ENCODE peak calls at places on chromosome 16, in four cellular contexts. K is mesendoderm, E is IMR-90, C is H1. U is an unnamed sample.

GRCh38 chr16:73232555-73233422 is 184.9 kb upstream of the ZFHX3 start:
- DNase-seq in K (peak), E (peak), C (peak), U (peak)

GRCh38 chr16:63530208-63530607 is 1494.0 kb upstream of the CDH8 start:
- DNase-seq in K (peak), E (no peak), C (no peak), U (no peak)

GRCh38 chr16:75294773-75295172 is 43.3 kb upstream of the BCAR1 start:
- DNase-seq in K (no peak), E (no peak), C (no peak), U (no peak)

GRCh38 chr16:3668626-3669025 is 14.1 kb downstream of the DNASE1 start:
- DNase-seq in K (no peak), E (no peak), C (no peak), U (no peak)

GRCh38 chr16:87896924-87897562 is 27.7 kb upstream of the SLC7A5 start:
- DNase-seq in K (no peak), E (no peak), C (no peak), U (no peak)

GRCh38 chr16:67649494-67649931 is 4.6 kb downstream of the CARMIL2 start:
- DNase-seq in K (peak), E (no peak), C (no peak), U (peak)

GRCh38 chr16:57889960-57890751 is 80.8 kb downstream of the CNGB1 start:
- DNase-seq in K (no peak), E (peak), C (no peak), U (no peak)

GRCh38 chr16:29849505-29849904 is 13.5 kb downstream of the CDIPT start:
- DNase-seq in K (peak), E (no peak), C (no peak), U (no peak)

GRCh38 chr16:11250091-11250785 is 5.8 kb downstream of the SOCS1 start:
- DNase-seq in K (peak), E (peak), C (no peak), U (peak)

GRCh38 chr16:74770826-74771526 is 3.6 kb downstream of the FA2H start:
- DNase-seq in K (no peak), E (no peak), C (no peak), U (no peak)

GRCh38 chr16:57019746-57020145 is 30.4 kb downstream of the NLRC5 start:
- DNase-seq in K (no peak), E (no peak), C (no peak), U (no peak)

GRCh38 chr16:2817496-2818277 is 650 bp downstream of the PRSS21 start:
- DNase-seq in K (no peak), E (no peak), C (no peak), U (no peak)

GRCh38 chr16:12459993-12460392 is 343.7 kb downstream of the CPPED1 start:
- DNase-seq in K (no peak), E (no peak), C (no peak), U (no peak)

GRCh38 chr16:11391576-11391975 is 46.3 kb downstream of the RMI2 start:
- DNase-seq in K (no peak), E (no peak), C (no peak), U (peak)

GRCh38 chr16:57392694-57393093 is 11.9 kb upstream of the CCL17 start:
- DNase-seq in K (no peak), E (no peak), C (no peak), U (no peak)

GRCh38 chr16:10562361-10562899 is 18.0 kb downstream of the EMP2 start:
- DNase-seq in K (no peak), E (no peak), C (no peak), U (no peak)

GRCh38 chr16:56918467-56919012 is 13.4 kb upstream of the HERPUD1 start:
- DNase-seq in K (no peak), E (no peak), C (no peak), U (no peak)

GRCh38 chr16:88856828-88857727 is at the start of the genes GALNS and TRAPPC2L:
- DNase-seq in K (peak), E (peak), C (peak), U (peak)

GRCh38 chr16:29922986-29923501 is 3.0 kb downstream of the KCTD13 start:
- DNase-seq in K (no peak), E (no peak), C (no peak), U (no peak)

GRCh38 chr16:47018223-47018891 is 44.9 kb upstream of the DNAJA2 start:
- DNase-seq in K (peak), E (peak), C (no peak), U (peak)

GRCh38 chr16:12010388-12011251 is 34.1 kb downstream of the SNX29 start:
- DNase-seq in K (no peak), E (no peak), C (no peak), U (no peak)

GRCh38 chr16:90019543-90020259 is 445 bp upstream of the DBNDD1 start:
- DNase-seq in K (peak), E (peak), C (no peak), U (peak)

GRCh38 chr16:11957591-11958395 is 7.2 kb upstream of the TNFRSF17 start:
- DNase-seq in K (no peak), E (peak), C (no peak), U (no peak)

GRCh38 chr16:67421030-67421429 is 4.8 kb upstream of the ZDHHC1 start:
- DNase-seq in K (peak), E (no peak), C (no peak), U (peak)

GRCh38 chr16:20740007-20740883 is 1.4 kb downstream of the THUMPD1 start:
- DNase-seq in K (peak), E (no peak), C (no peak), U (no peak)

GRCh38 chr16:62478903-62479458 is 442.7 kb upstream of the CDH8 start:
- DNase-seq in K (no peak), E (no peak), C (no peak), U (no peak)

GRCh38 chr16:11109551-11109950 is 146.5 kb downstream of the SOCS1 start:
- DNase-seq in K (no peak), E (peak), C (no peak), U (no peak)

GRCh38 chr16:88009566-88010342 is 58.5 kb downstream of the BANP start:
- DNase-seq in K (no peak), E (peak), C (no peak), U (no peak)

GRCh38 chr16:57146735-57147134 is 39.1 kb downstream of the PSME3IP1 start:
- DNase-seq in K (peak), E (no peak), C (no peak), U (peak)

GRCh38 chr16:72202014-72202413 is 30.1 kb upstream of the PMFBP1 start:
- DNase-seq in K (no peak), E (no peak), C (no peak), U (no peak)

GRCh38 chr16:83453977-83454376 is 353.8 kb upstream of the HSBP1 start:
- DNase-seq in K (no peak), E (peak), C (no peak), U (no peak)

GRCh38 chr16:20906225-20906870 is 5.8 kb downstream of the LYRM1 start:
- DNase-seq in K (no peak), E (peak), C (no peak), U (no peak)

GRCh38 chr16:66662445-66663194 is 33.9 kb downstream of the CMTM4 start:
- DNase-seq in K (peak), E (peak), C (no peak), U (no peak)

DNA sequence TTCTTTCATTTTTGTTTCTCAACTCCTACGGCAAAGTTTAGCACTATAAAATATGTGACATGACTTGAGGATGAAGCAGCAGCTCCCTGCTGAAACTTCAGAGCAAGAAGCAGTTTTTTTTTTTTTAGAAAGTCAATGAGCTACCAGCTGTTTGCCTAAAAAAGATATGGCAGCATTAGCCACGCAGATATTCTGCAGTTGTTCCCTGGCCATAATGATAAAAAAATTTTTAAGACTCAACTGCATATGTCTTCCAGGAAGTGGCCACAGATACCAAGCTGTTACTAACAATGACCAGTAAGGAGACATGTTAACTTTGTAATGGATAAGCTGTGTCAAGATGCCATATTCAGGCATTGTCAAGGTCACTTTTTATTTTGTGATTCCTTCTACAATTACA is 319.6 kb upstream of the CDH11 start:
- DNase-seq in K (no peak), E (no peak), C (no peak), U (no peak)
- H4K5ac ChIP-seq in K (no peak), E (no peak), C (no peak), U (no peak)

DNA sequence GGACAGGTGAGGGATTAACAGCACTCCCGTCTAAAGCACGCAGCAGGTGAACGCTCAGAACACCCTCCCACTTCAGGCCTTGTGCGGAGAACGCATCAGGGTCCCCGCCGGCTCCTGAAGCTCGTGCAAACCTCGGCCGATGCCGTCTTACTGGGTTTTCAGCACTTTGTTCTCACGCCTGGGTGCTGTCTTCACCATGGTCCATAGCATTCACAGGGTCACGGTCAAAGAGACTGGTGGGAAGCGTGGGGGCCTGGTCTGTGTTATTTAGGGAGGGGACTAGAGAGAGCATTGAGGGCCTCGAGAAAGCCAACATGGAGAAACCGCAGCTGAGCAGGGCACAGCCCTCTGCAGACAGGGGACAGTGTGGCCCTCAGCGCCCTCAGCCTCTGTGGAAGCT is 26.6 kb downstream of the CIBAR2 start:
- DNase-seq in K (no peak), E (no peak), C (no peak), U (no peak)
- H3K4ac ChIP-seq in K (no peak), E (no peak), C (peak), U (no peak)

GRCh38 chr16:85148959-85149358 is 36.7 kb upstream of the CIBAR2 start:
- DNase-seq in K (no peak), E (no peak), C (no peak), U (no peak)
- H4K5ac ChIP-seq in K (no peak), E (no peak), C (no peak), U (no peak)

DNA sequence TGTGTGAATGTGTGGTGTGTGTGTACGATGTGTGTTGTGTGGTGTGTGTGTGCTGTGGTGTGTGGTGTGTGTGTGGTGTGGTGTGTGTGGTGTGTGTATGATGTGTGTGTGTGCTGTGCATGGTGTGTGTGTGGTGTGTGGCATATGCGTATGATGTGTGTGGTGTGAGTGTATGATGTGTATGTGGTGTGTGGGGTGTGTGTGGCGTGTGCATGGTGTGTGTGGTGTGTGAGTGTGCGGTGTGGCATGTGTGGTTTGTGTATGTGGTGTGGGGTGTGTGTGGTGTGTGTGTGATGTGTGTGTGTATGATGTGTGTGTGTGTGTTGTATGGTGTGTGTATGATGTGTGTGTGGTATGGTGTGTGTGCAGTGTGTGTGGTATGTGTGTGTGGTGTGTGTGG is 50.5 kb upstream of the MPHOSPH6 start:
- DNase-seq in K (no peak), E (no peak), C (no peak), U (no peak)
- H3K4ac ChIP-seq in K (no peak), E (no peak), C (peak), U (no peak)

DNA sequence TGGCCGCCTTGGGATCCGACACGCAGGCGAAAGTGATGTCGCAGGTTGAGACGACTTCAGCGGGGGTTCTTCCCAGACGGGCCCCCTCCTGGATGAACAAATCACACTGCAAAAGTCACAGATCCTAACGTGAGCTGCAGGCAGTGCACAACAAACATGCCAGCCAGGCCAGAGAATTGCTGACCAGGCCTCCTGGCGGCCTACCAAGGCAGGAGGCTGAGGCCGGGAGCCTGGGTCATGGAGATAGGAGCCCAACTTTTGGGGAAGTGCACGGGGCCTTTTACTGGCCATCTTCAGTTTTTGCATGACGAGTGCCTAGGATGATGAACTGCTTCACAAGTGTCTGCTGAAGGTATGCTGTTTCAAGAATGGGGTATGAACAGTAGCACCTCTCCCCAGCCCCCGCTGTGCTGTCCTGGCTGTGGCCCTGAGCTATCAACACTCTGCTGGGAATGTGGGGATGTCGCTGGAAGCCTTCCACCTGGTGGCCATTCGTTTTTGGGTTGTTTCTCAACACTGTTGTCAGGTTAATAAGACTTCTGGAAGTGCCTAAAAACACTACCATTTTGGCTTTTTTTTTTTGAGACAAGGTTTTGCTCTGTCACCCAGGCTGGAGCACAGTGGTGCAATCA is 12.2 kb upstream of the ROGDI start:
- DNase-seq in K (peak), E (no peak), C (no peak), U (no peak)
- H4K5ac ChIP-seq in K (no peak), E (no peak), C (no peak), U (no peak)

DNA sequence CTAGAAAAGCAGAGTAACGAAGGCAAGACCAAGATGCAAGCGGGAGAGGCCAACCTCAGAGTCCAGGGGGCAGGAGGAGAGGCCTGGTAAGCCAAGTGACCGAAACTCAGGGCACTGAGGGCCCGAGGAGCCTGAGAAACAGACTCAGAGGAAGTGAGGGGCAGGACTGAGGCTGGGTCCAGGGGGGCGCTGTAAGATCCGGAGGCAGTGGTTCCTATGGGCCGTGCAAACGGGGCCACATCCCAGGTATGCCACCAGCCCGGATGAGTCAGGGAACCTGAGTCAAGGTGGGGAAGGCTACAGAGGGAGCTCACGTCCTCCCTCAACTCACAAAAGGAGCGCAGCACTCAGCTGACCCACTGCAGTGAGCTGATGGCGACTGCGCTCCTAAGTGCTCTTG is 8.3 kb downstream of the ZDHHC7 start:
- DNase-seq in K (peak), E (no peak), C (no peak), U (peak)
- H3K4ac ChIP-seq in K (no peak), E (peak), C (no peak), U (no peak)

DNA sequence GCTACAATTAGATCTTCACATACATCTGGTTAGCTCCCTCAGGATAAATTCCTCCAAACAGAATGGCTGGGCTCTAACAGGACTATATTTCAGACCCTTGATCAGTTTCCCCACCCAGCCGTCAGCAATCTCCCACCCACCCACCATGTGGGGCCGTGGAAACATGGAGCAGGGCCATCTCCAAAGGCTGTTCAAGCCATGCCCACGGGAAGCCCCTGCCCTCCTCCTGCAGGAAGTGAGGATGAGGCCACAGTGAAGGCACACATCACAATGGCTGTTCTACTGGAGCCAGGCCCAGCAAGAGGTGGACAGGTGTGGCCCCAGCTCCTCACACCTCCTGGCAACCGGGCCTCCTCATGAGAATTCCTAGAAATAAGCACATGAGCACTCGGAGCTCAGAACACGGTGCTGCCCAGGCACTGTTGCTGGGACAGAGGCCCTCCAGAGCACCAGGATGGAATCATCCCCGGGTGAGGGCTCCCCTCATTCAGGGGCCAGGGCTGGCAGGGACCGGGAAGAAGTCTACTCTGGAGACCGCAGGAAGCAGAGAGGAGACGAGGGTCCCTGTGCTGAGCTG is at the start of gene LITAFD:
- DNase-seq in K (no peak), E (no peak), C (no peak), U (no peak)
- H4K5ac ChIP-seq in K (no peak), E (no peak), C (no peak), U (no peak)

GRCh38 chr16:70694517-70695218 is 8.8 kb upstream of the MTSS2 start:
- DNase-seq in K (no peak), E (no peak), C (no peak), U (no peak)
- H3K4ac ChIP-seq in K (no peak), E (peak), C (no peak), U (no peak)

GRCh38 chr16:1436731-1437355 is 6.0 kb downstream of the PERCC1 start:
- DNase-seq in K (no peak), E (no peak), C (no peak), U (no peak)
- H4K5ac ChIP-seq in K (no peak), E (no peak), C (no peak), U (no peak)